ENCODE peak calls at places on chromosomes 1 and 21, in four cellular contexts. A is IMR-90, P is mesendoderm, J is H1. B is an unnamed sample.

GRCh38 chr1:61162513-61163274 is 80.3 kb downstream of the NFIA start:
- DNase-seq in P (peak; percentile 62), A (peak; percentile 32), J (no peak), B (no peak)

GRCh38 chr1:222750651-222751050 is 13.6 kb downstream of the FAM177B start:
- DNase-seq in A (no peak), P (no peak), J (no peak), B (no peak)

GRCh38 chr1:54309631-54310366 is 96.4 kb downstream of the SSBP3 start:
- DNase-seq in A (no peak), P (peak; percentile 54), J (no peak), B (peak; percentile 59)

GRCh38 chr21:31266241-31266640 is 77.8 kb downstream of the TIAM1 start:
- DNase-seq in A (no peak), P (no peak), J (no peak), B (no peak)

GRCh38 chr1:160813215-160813614 is 17.2 kb downstream of the LY9 start:
- DNase-seq in P (peak; percentile 63), A (no peak), J (no peak), B (no peak)

GRCh38 chr1:97190326-97190725 is 468.7 kb downstream of the PTBP2 start:
- DNase-seq in A (peak; percentile 76), J (no peak), P (peak; percentile 12), B (no peak)

GRCh38 chr21:46425566-46425965 is 33.1 kb upstream of the DIP2A start:
- DNase-seq in A (no peak), P (no peak), J (no peak), B (no peak)

GRCh38 chr1:88731475-88731874 is 47.4 kb downstream of the PKN2 start:
- DNase-seq in P (no peak), J (no peak), A (peak; percentile 97), B (no peak)

GRCh38 chr1:175188936-175189335 is 3.6 kb downstream of the KIAA0040 start:
- DNase-seq in A (no peak), J (no peak), P (no peak), B (no peak)

GRCh38 chr1:206143537-206144155 is 26.5 kb upstream of the AVPR1B start:
- DNase-seq in A (no peak), P (no peak), J (no peak), B (no peak)

GRCh38 chr1:98277111-98277510 is 356.3 kb upstream of the DPYD start:
- DNase-seq in J (no peak), P (peak; percentile 45), A (peak; percentile 76), B (no peak)

GRCh38 chr21:26918318-26919065 is 48.4 kb downstream of the ADAMTS5 start:
- DNase-seq in J (no peak), P (peak; percentile 21), A (peak; percentile 89), B (no peak)

GRCh38 chr1:225448146-225448805 is 20.4 kb upstream of the LBR start:
- DNase-seq in P (no peak), A (no peak), J (no peak), B (no peak)

GRCh38 chr1:228108742-228109072 is 392 bp downstream of the MRPL55 start:
- DNase-seq in P (no peak), A (no peak), J (no peak), B (no peak)

GRCh38 chr21:31161157-31161556 is 122.9 kb upstream of the KRTAP19-8 start:
- DNase-seq in P (peak; percentile 97), J (no peak), A (peak; percentile 15), B (no peak)

GRCh38 chr1:239386453-239387303 is at the start of gene CHRM3:
- DNase-seq in A (no peak), J (peak; percentile 80), P (peak; percentile 85), B (peak; percentile 89)

GRCh38 chr21:31731112-31731801 is 661 bp downstream of the SCAF4 start:
- DNase-seq in J (peak; percentile 71), A (no peak), P (peak; percentile 72), B (peak; percentile 36)

GRCh38 chr1:174407705-174408104 is 40.1 kb upstream of the GPR52 start:
- DNase-seq in J (no peak), A (no peak), P (no peak), B (no peak)

GRCh38 chr1:100461222-100461621 is 76.7 kb upstream of the GPR88 start:
- DNase-seq in P (no peak), J (no peak), A (no peak), B (peak; percentile 30)

GRCh38 chr1:161070737-161071136 is 1.0 kb upstream of the ARHGAP30 start:
- DNase-seq in P (no peak), J (no peak), A (no peak), B (no peak)

DNA sequence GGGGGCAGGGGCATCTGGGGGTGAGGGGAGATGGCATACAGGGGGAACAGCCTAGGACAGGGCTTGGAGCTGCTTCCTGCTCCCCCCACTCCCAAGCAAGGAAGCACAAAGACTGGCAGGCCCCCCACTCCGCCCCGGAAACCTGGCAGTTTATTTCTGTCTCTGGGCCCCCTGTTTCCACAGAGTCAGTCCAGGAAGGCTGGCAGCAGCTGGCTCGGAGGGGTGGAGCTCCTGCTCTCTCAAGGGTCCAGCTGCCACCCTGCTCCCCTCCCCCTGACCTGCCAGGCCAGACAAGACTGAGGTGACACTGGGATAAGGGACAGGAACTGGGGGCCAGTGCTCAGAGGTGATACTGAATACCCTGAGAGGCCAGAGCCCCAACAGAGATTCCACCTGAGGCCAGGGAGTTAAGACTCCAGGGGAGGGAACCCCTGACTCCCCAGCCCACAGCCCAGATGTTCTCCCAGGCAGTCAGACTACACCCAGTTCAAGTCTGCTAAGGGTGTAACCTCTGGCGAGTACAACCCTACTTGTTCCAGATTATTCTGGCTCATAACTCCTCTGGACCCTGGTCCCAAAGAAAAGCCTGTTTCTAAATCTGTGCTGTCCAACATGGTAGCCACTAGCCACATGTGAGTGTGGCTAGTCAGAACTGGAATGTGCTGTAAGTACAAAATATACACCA is 26.3 kb downstream of the AHDC1 start:
- DNase-seq in P (no peak), J (no peak), A (no peak), B (no peak)
- H3K27ac ChIP-seq in P (no peak overlapping the region), J (no peak overlapping the region), A (no peak overlapping the region), B (no peak overlapping the region)

DNA sequence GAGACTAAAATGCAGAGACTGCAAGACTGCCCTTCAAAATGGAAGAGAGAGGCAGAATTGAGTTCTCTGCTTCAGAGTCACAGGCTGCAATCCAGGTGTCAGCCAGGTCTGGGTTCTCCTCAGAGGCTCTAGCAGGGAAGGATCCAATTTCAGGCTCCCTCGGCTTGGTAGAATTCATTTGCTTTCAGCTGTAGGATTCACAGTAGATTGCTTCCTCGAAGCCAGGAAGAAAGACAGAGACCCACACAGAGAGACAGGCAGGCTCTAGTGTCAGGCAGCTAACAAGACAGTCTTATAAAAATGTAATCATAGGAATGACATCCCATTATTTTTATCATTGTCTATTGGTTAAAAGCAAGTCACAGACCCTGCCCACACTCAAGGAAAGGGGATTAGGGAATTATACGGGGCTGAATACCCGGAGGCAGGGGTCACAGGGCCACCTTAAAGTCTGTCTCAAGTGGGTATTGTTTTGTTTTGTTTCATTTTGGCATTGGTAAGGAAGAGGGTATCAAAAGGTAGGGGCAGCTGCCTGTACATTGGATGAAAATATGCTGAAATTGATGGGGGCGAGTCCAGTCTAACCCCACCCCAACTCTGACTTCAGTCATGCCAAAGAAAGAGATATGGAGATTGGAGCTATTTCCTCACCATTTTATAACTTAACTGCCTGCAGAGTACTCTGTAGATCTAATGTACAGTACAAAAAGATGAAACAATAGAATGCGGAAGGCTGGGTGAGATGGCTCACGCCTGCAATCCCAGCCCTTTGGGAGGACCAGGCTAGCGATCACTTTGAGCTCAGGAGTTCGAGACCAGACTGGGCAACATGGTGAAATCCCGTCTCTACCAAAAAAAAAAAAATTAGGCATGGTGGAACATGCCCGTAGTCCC is 9.5 kb upstream of the TBCE start:
- DNase-seq in A (no peak), J (peak; percentile 51), P (peak; percentile 57), B (peak; percentile 75)
- H3K56ac ChIP-seq in A (no peak overlapping the region), J (no peak overlapping the region), P (peak overlapping the region; percentile 6), B (no peak overlapping the region)

GRCh38 chr1:147878022-147878421 is 24.6 kb upstream of the GJA8 start:
- DNase-seq in J (no peak), A (no peak), P (no peak), B (no peak)

GRCh38 chr1:147879911-147880310 is 22.7 kb upstream of the GJA8 start:
- DNase-seq in J (no peak), A (no peak), P (no peak), B (no peak)

GRCh38 chr1:147882535-147882934 is 20.1 kb upstream of the GJA8 start:
- DNase-seq in A (no peak), J (no peak), P (no peak), B (no peak)
- H3K27ac ChIP-seq in A (no peak overlapping the region), J (no peak overlapping the region), P (no peak overlapping the region), B (no peak overlapping the region)

DNA sequence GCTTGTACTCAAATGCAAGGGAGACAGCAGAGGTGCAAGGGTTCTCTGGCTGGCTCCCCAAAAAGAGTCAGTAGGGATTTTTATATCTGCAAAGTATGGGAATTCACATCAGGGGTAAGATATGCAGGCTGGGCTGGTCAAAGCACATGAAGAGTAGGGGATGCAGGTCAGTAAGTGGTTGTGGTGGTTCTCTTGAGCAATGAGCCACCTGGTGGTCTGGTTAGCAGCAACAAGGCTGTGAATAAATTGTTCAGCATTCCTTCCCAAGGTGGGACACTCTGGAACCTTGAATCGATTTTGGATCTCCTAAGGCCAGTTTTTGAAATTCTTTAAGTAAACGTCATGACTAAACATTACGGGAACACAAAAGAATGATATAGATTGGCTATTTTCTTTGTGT is 563.0 kb upstream of the NEGR1 start:
- DNase-seq in P (peak; percentile 76), A (no peak), J (no peak), B (peak; percentile 67)
- H3K56ac ChIP-seq in P (no peak overlapping the region), A (no peak overlapping the region), J (no peak overlapping the region), B (no peak overlapping the region)

DNA sequence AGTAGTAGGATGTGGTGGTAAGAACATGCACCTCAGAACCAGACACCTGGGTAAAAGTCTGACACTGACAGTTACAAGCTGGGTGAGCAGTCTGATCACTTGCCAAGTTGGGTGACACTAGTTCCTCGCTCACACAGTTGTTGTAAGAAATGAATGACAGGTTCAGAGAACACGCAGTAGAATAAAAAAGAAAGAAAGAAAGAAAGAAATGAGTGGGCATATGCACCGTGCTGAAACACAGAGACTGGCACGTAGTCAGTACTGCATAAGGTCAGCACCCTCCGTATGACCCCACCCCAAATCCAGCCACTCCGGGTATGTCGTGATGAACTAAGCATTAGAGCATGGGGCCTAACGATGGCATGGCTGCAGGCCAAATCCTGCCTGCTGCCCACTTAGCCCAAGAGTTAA is 90.6 kb downstream of the GLUL start:
- DNase-seq in J (no peak), A (no peak), P (no peak), B (no peak)
- H3K27ac ChIP-seq in J (no peak overlapping the region), A (no peak overlapping the region), P (no peak overlapping the region), B (no peak overlapping the region)

GRCh38 chr1:11857164-11857853 is 1.4 kb downstream of the NPPB start:
- DNase-seq in A (no peak), P (no peak), J (no peak), B (no peak)
- H3K56ac ChIP-seq in A (no peak overlapping the region), P (no peak overlapping the region), J (no peak overlapping the region), B (no peak overlapping the region)

B was measured in H9.